ENCODE peak calls at places on chromosomes 6 and 20, in seven cellular contexts. One of them, this sample, is unnamed.

GRCh38 chr20:13276945-13277582 is 56.0 kb downstream of the ISM1 start:
- DNase-seq in PC-3: no peak
- DNase-seq in substantia nigra: no peak
- DNase-seq in thoracic aorta: no peak
- DNase-seq in fibroblast of lung: no peak
- DNase-seq in tibial nerve: no peak
- DNase-seq in globus pallidus: no peak
- DNase-seq in this sample: no peak

GRCh38 chr6:23031986-23032385 is 462.6 kb downstream of the HDGFL1 start:
- DNase-seq in PC-3: peak
- DNase-seq in substantia nigra: no peak
- DNase-seq in thoracic aorta: no peak
- DNase-seq in fibroblast of lung: peak
- DNase-seq in tibial nerve: no peak
- DNase-seq in globus pallidus: no peak
- DNase-seq in this sample: no peak

GRCh38 chr20:13441388-13441787 is 197.3 kb downstream of the TASP1 start:
- DNase-seq in PC-3: no peak
- DNase-seq in substantia nigra: no peak
- DNase-seq in thoracic aorta: no peak
- DNase-seq in fibroblast of lung: no peak
- DNase-seq in tibial nerve: no peak
- DNase-seq in globus pallidus: no peak
- DNase-seq in this sample: no peak

GRCh38 chr6:20402181-20403079 is 751 bp downstream of the E2F3 start:
- DNase-seq in PC-3: peak
- DNase-seq in substantia nigra: peak
- DNase-seq in thoracic aorta: no peak
- DNase-seq in fibroblast of lung: peak
- DNase-seq in tibial nerve: peak
- DNase-seq in globus pallidus: peak
- DNase-seq in this sample: peak

GRCh38 chr6:16769986-16770376 is 8.7 kb upstream of the ATXN1 start:
- DNase-seq in PC-3: peak
- DNase-seq in substantia nigra: no peak
- DNase-seq in thoracic aorta: no peak
- DNase-seq in fibroblast of lung: peak
- DNase-seq in tibial nerve: no peak
- DNase-seq in globus pallidus: no peak
- DNase-seq in this sample: no peak

GRCh38 chr20:37986873-37987601 is 46.2 kb downstream of the TTI1 start:
- DNase-seq in PC-3: peak
- DNase-seq in substantia nigra: peak
- DNase-seq in thoracic aorta: peak
- DNase-seq in fibroblast of lung: peak
- DNase-seq in tibial nerve: peak
- DNase-seq in globus pallidus: no peak
- DNase-seq in this sample: no peak

GRCh38 chr20:59071224-59071623 is 28.6 kb upstream of the PRELID3B start:
- DNase-seq in PC-3: no peak
- DNase-seq in substantia nigra: no peak
- DNase-seq in thoracic aorta: no peak
- DNase-seq in fibroblast of lung: no peak
- DNase-seq in tibial nerve: no peak
- DNase-seq in globus pallidus: peak
- DNase-seq in this sample: peak

GRCh38 chr6:117496383-117496990 is 14.0 kb downstream of the DCBLD1 start:
- DNase-seq in PC-3: peak
- DNase-seq in substantia nigra: no peak
- DNase-seq in thoracic aorta: no peak
- DNase-seq in fibroblast of lung: peak
- DNase-seq in tibial nerve: no peak
- DNase-seq in globus pallidus: no peak
- DNase-seq in this sample: no peak

GRCh38 chr6:114227944-114228343 is 114.9 kb downstream of the HS3ST5 start:
- DNase-seq in PC-3: no peak
- DNase-seq in substantia nigra: no peak
- DNase-seq in thoracic aorta: no peak
- DNase-seq in fibroblast of lung: no peak
- DNase-seq in tibial nerve: no peak
- DNase-seq in globus pallidus: no peak
- DNase-seq in this sample: no peak

GRCh38 chr6:155313602-155314091 is 637 bp downstream of the TFB1M start:
- DNase-seq in PC-3: peak
- DNase-seq in substantia nigra: no peak
- DNase-seq in thoracic aorta: no peak
- DNase-seq in fibroblast of lung: peak
- DNase-seq in tibial nerve: no peak
- DNase-seq in globus pallidus: no peak
- DNase-seq in this sample: no peak

GRCh38 chr6:24340998-24341934 is 16.6 kb downstream of the DCDC2 start:
- DNase-seq in PC-3: peak
- DNase-seq in substantia nigra: no peak
- DNase-seq in thoracic aorta: no peak
- DNase-seq in fibroblast of lung: peak
- DNase-seq in tibial nerve: no peak
- DNase-seq in globus pallidus: no peak
- DNase-seq in this sample: no peak